ENCODE peak calls at places on chromosomes 2 and 18, in four cellular contexts. U is HTR-8/SVneo; K is activated CD8-positive, alpha-beta memory T cell treated with anti-CD3 and anti-CD28 coated beads, Interleukin-2, amount 50 U/mL, for 48 hours; W is effector memory CD4-positive, alpha-beta T cell. T is an unnamed sample.

GRCh38 chr2:233807966-233808892 is 30.1 kb downstream of the MROH2A start:
- DNase-seq in U (no peak), W (no peak), K (peak), T (no peak)

GRCh38 chr2:72112981-72113846 is 34.4 kb downstream of the CYP26B1 start:
- DNase-seq in K (peak), W (no peak), U (no peak), T (no peak)

GRCh38 chr2:187917535-187917934 is 363.3 kb upstream of the TFPI start:
- DNase-seq in K (no peak), W (no peak), U (no peak), T (no peak)

GRCh38 chr2:241053576-241054251 is 48.4 kb downstream of the MTERF4 start:
- DNase-seq in U (no peak), K (no peak), W (no peak), T (no peak)

GRCh38 chr2:55165567-55165966 is 66.5 kb downstream of the CLHC1 start:
- DNase-seq in U (peak), K (no peak), W (no peak), T (no peak)

GRCh38 chr2:76450024-76450475 is 739.3 kb upstream of the GCFC2 start:
- DNase-seq in K (no peak), U (no peak), W (no peak), T (no peak)

GRCh38 chr2:219302412-219302968 is 6.7 kb downstream of the PTPRN start:
- DNase-seq in U (no peak), W (no peak), K (peak), T (no peak)

GRCh38 chr2:162301151-162301804 is 17.2 kb downstream of the IFIH1 start:
- DNase-seq in U (peak), K (peak), W (peak), T (peak)

GRCh38 chr18:43574974-43575373 is 297.7 kb upstream of the SYT4 start:
- DNase-seq in U (no peak), K (no peak), W (no peak), T (no peak)

GRCh38 chr2:214816135-214816534 is 6.7 kb upstream of the BARD1 start:
- DNase-seq in K (no peak), U (no peak), W (no peak), T (no peak)